ENCODE peak calls at places on chromosome 12, in eight cellular contexts. C is uterus, Q is GM12891, W is adrenal gland, D is transverse colon, T is spleen, P is right lobe of liver, O is heart left ventricle. Z is an unnamed sample.

GRCh38 chr12:80935076-80935475 is 2.7 kb downstream of the LIN7A start:
- DNase-seq in C (no peak), Q (no peak), W (no peak), D (no peak), T (no peak), P (no peak), O (no peak), Z (no peak)

GRCh38 chr12:15599266-15600037 is 189.7 kb downstream of the EPS8 start:
- DNase-seq in C (peak), Q (no peak), W (no peak), D (no peak), T (no peak), P (no peak), O (peak), Z (no peak)

GRCh38 chr12:43551971-43552559 is at the start of gene ADAMTS20:
- DNase-seq in C (no peak), Q (no peak), W (no peak), D (no peak), T (no peak), P (no peak), O (no peak), Z (no peak)

GRCh38 chr12:99418379-99418778 is 229.2 kb upstream of the GARIN6 start:
- DNase-seq in C (no peak), Q (no peak), W (no peak), D (no peak), T (no peak), P (no peak), O (no peak), Z (no peak)

GRCh38 chr12:116303929-116304328 is 26.4 kb upstream of the MED13L start:
- DNase-seq in C (peak), Q (no peak), W (no peak), D (no peak), T (no peak), P (no peak), O (no peak), Z (no peak)

GRCh38 chr12:105449406-105449805 is 118.9 kb downstream of the C12orf75 start:
- DNase-seq in C (no peak), Q (no peak), W (no peak), D (no peak), T (no peak), P (no peak), O (no peak), Z (no peak)

GRCh38 chr12:27696864-27697564 is 767 bp downstream of the REP15 start:
- DNase-seq in C (no peak), Q (no peak), W (no peak), D (no peak), T (no peak), P (no peak), O (no peak), Z (no peak)

GRCh38 chr12:2879853-2880252 is 2.8 kb downstream of the RHNO1 start:
- DNase-seq in C (no peak), Q (no peak), W (no peak), D (no peak), T (no peak), P (no peak), O (no peak), Z (no peak)

GRCh38 chr12:105764216-105764835 is 374.4 kb downstream of the NUAK1 start:
- DNase-seq in C (no peak), Q (no peak), W (no peak), D (no peak), T (no peak), P (no peak), O (no peak), Z (no peak)

GRCh38 chr12:98955284-98955683 is 310.2 kb downstream of the APAF1 start:
- DNase-seq in C (no peak), Q (no peak), W (no peak), D (no peak), T (no peak), P (no peak), O (no peak), Z (no peak)

GRCh38 chr12:92139634-92140555 is 5.8 kb downstream of the BTG1 start:
- DNase-seq in C (no peak), Q (no peak), W (no peak), D (no peak), T (no peak), P (no peak), O (no peak), Z (no peak)

GRCh38 chr12:132700212-132700913 is 10.3 kb upstream of the PGAM5 start:
- DNase-seq in C (no peak), Q (no peak), W (no peak), D (no peak), T (no peak), P (no peak), O (no peak), Z (no peak)

GRCh38 chr12:124147579-124147978 is 147.3 kb upstream of the RFLNA start:
- DNase-seq in C (no peak), Q (no peak), W (no peak), D (no peak), T (no peak), P (no peak), O (no peak), Z (no peak)

GRCh38 chr12:118436002-118436724 is 59.8 kb downstream of the SUDS3 start:
- DNase-seq in C (no peak), Q (no peak), W (no peak), D (no peak), T (no peak), P (no peak), O (no peak), Z (no peak)

GRCh38 chr12:3447318-3447717 is 43.7 kb upstream of the PRMT8 start:
- DNase-seq in C (no peak), Q (no peak), W (no peak), D (no peak), T (no peak), P (no peak), O (no peak), Z (no peak)

GRCh38 chr12:15854916-15855315 is 27.3 kb upstream of the STRAP start:
- DNase-seq in C (no peak), Q (no peak), W (no peak), D (no peak), T (no peak), P (no peak), O (no peak), Z (no peak)

GRCh38 chr12:124420972-124421674 is 126.2 kb downstream of the RFLNA start:
- DNase-seq in C (peak), Q (no peak), W (no peak), D (no peak), T (no peak), P (no peak), O (peak), Z (no peak)

GRCh38 chr12:95481072-95481471 is 7.1 kb downstream of the METAP2 start:
- DNase-seq in C (no peak), Q (no peak), W (no peak), D (no peak), T (no peak), P (no peak), O (no peak), Z (no peak)

GRCh38 chr12:45214739-45215418 is 1.0 kb upstream of the ANO6 start:
- DNase-seq in C (peak), Q (no peak), W (no peak), D (no peak), T (no peak), P (no peak), O (no peak), Z (no peak)

GRCh38 chr12:108367436-108367835 is 28.3 kb upstream of the CMKLR1 start:
- DNase-seq in C (no peak), Q (no peak), W (peak), D (no peak), T (no peak), P (peak), O (peak), Z (no peak)

GRCh38 chr12:111368291-111368683 is 608 bp downstream of the PHETA1 start:
- DNase-seq in C (no peak), Q (no peak), W (no peak), D (peak), T (peak), P (peak), O (peak), Z (no peak)

GRCh38 chr12:41684997-41685396 is 459.7 kb downstream of the GXYLT1 start:
- DNase-seq in C (no peak), Q (no peak), W (no peak), D (no peak), T (no peak), P (no peak), O (no peak), Z (no peak)

GRCh38 chr12:22126758-22127157 is 80.7 kb downstream of the CMAS start:
- DNase-seq in C (no peak), Q (no peak), W (no peak), D (no peak), T (no peak), P (no peak), O (no peak), Z (no peak)

GRCh38 chr12:113898466-113898865 is 67.7 kb downstream of the RBM19 start:
- DNase-seq in C (no peak), Q (no peak), W (no peak), D (no peak), T (no peak), P (no peak), O (no peak), Z (no peak)

GRCh38 chr12:68013181-68013580 is 23.9 kb downstream of the IFNG-AS1 start:
- DNase-seq in C (no peak), Q (no peak), W (no peak), D (no peak), T (no peak), P (no peak), O (no peak), Z (no peak)

GRCh38 chr12:113092478-113093408 is 36.2 kb downstream of the DTX1 start:
- DNase-seq in C (no peak), Q (peak), W (no peak), D (peak), T (peak), P (peak), O (peak), Z (no peak)

GRCh38 chr12:79776111-79776510 is 85.3 kb upstream of the PAWR start:
- DNase-seq in C (no peak), Q (no peak), W (peak), D (no peak), T (no peak), P (no peak), O (no peak), Z (no peak)

GRCh38 chr12:49944718-49945117 is 5.8 kb upstream of the AQP2 start:
- DNase-seq in C (no peak), Q (no peak), W (no peak), D (no peak), T (peak), P (no peak), O (no peak), Z (no peak)

GRCh38 chr12:46559311-46559710 is 186.7 kb upstream of the SLC38A2 start:
- DNase-seq in C (no peak), Q (no peak), W (no peak), D (no peak), T (no peak), P (no peak), O (no peak), Z (no peak)

GRCh38 chr12:7017870-7018349 is 366 bp downstream of the LPCAT3 start:
- DNase-seq in C (no peak), Q (no peak), W (no peak), D (peak), T (no peak), P (no peak), O (no peak), Z (peak)

GRCh38 chr12:40693503-40693863 is 1.2 kb downstream of the CNTN1 start:
- DNase-seq in C (peak), Q (no peak), W (no peak), D (no peak), T (no peak), P (no peak), O (no peak), Z (no peak)

GRCh38 chr12:94272280-94272679 is 123.9 kb downstream of the PLXNC1 start:
- DNase-seq in C (no peak), Q (no peak), W (no peak), D (no peak), T (no peak), P (no peak), O (no peak), Z (no peak)

GRCh38 chr12:103680591-103681065 is 93.6 kb downstream of the STAB2 start:
- DNase-seq in C (peak), Q (no peak), W (peak), D (peak), T (no peak), P (no peak), O (peak), Z (no peak)

GRCh38 chr12:46664771-46665287 is 161.0 kb downstream of the SLC38A4 start:
- DNase-seq in C (no peak), Q (no peak), W (peak), D (no peak), T (no peak), P (no peak), O (no peak), Z (peak)

DNA sequence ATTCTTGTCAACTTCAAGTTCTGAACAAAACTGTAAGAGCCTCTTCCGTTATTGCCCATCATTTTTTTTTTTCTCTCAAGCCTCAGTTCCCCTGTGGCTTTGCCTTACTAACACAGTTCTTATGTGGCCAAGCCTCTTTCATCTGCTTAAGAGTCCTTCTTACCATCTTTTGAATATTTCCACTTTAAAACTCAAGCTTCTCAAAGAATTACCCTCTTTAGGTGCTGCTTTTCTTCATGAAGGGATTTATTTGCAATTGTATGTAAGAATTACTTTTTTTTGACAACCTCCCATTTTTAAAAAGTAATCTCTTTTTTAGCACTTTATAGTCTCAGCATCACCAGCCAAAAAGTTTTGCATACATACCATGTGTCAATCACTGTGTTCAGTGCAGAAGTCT is 240.2 kb upstream of the RMST start:
- DNase-seq in C (no peak), Q (no peak), W (no peak), D (no peak), T (no peak), P (no peak), O (no peak), Z (no peak)
- TF ChIP-seq POLR2A in C (no peak), Q (no peak), W (no peak), D (no peak), T (no peak), P (no peak), O (no peak), Z (no peak)

GRCh38 chr12:53844989-53845836 is 93.4 kb upstream of the HOXC13 start:
- DNase-seq in C (no peak), Q (no peak), W (no peak), D (no peak), T (no peak), P (no peak), O (no peak), Z (peak)
- TF ChIP-seq POLR2A in C (no peak), Q (no peak), W (no peak), D (no peak), T (no peak), P (no peak), O (no peak), Z (no peak)

GRCh38 chr12:1690578-1691122 is at the start of gene ADIPOR2:
- DNase-seq in C (peak), Q (peak), W (peak), D (peak), T (peak), P (peak), O (peak), Z (peak)

GRCh38 chr12:1691123-1692007 is 495 bp downstream of the ADIPOR2 start:
- DNase-seq in C (no peak), Q (no peak), W (peak), D (peak), T (peak), P (peak), O (peak), Z (peak)

GRCh38 chr12:1695836-1696670 is 5.2 kb downstream of the ADIPOR2 start:
- DNase-seq in C (no peak), Q (no peak), W (no peak), D (no peak), T (no peak), P (no peak), O (no peak), Z (no peak)

GRCh38 chr12:1692221-1692620 is 1.4 kb downstream of the ADIPOR2 start:
- DNase-seq in C (no peak), Q (no peak), W (no peak), D (no peak), T (no peak), P (no peak), O (no peak), Z (no peak)

GRCh38 chr12:1692895-1693294 is 2.0 kb downstream of the ADIPOR2 start:
- DNase-seq in C (no peak), Q (no peak), W (no peak), D (no peak), T (no peak), P (no peak), O (no peak), Z (no peak)
- TF ChIP-seq POLR2A in C (no peak), Q (no peak), W (no peak), D (no peak), T (no peak), P (no peak), O (no peak), Z (no peak)

GRCh38 chr12:56469007-56469930 is 891 bp downstream of the SPRYD4 start:
- DNase-seq in C (no peak), Q (no peak), W (peak), D (peak), T (peak), P (peak), O (no peak), Z (no peak)

GRCh38 chr12:56477521-56478225 is 9.3 kb downstream of the SPRYD4 start:
- DNase-seq in C (no peak), Q (no peak), W (no peak), D (no peak), T (peak), P (no peak), O (no peak), Z (no peak)

GRCh38 chr12:56476972-56477432 is 8.6 kb downstream of the SPRYD4 start:
- DNase-seq in C (no peak), Q (no peak), W (no peak), D (no peak), T (no peak), P (peak), O (no peak), Z (no peak)

GRCh38 chr12:56476143-56476542 is 7.8 kb downstream of the SPRYD4 start:
- DNase-seq in C (no peak), Q (no peak), W (no peak), D (no peak), T (no peak), P (no peak), O (no peak), Z (no peak)

GRCh38 chr12:56474389-56474788 is 6.0 kb downstream of the SPRYD4 start:
- DNase-seq in C (no peak), Q (no peak), W (no peak), D (no peak), T (no peak), P (no peak), O (peak), Z (no peak)
- TF ChIP-seq POLR2A in C (no peak), Q (no peak), W (no peak), D (no peak), T (no peak), P (no peak), O (no peak), Z (no peak)

DNA sequence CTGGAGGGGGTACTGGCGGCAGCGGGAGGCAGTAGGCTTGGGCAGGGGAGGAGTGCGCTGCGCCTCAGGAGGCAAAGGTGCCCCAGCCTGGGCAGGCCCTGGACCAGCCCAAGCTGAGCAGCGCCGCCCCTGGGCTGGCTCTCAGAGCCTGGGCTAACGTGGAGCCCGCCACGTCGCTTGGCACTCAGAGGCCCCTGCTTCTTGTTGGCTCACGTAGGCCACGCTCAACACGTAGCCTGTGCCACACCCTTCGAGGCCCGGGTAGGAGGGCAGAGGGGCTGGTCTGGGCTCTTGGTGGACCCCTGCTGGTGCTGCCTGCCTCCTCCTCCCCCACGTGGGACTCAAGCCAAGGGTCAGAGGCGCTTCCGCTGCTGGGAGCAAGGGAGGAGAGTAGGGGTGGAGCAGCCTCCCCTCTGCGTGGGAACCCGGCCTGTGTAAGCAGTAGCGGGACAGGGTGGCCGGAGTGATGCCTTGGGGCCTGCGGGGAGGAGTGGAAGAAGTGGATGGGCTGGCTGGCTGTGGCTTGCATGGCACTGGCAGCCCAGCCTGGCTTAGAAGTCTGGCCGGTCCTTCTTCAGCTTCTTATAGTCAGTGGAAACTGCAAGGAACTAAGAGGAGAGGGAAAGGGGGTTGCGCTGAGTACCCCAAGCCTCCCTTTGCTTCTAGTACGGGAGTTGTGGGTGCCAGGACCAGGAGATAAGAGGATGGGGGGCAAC is 5.7 kb downstream of the SHMT2 start:
- DNase-seq in C (peak), Q (no peak), W (peak), D (no peak), T (peak), P (peak), O (peak), Z (no peak)
- TF ChIP-seq POLR2A in C (no peak), Q (peak), W (no peak), D (no peak), T (no peak), P (peak), O (no peak), Z (no peak)